ENCODE peak calls at places on chromosomes 16 and 17, in seven cellular contexts. S is small intestine; K is activated CD4-positive, CD25-positive, alpha-beta regulatory T cell; D is IMR-90; C is posterior cingulate gyrus; J is pancreas; M is A549. T is an unnamed sample.

GRCh38 chr16:12741176-12741575 is 62.5 kb downstream of the CPPED1 start:
- DNase-seq in C (no peak), K (no peak), D (no peak), S (no peak), J (no peak), M (no peak), T (peak; percentile 14)

GRCh38 chr17:63826468-63827001 is 696 bp upstream of the PSMC5 start:
- DNase-seq in M (no peak), K (no peak), C (no peak), J (peak; percentile 60), D (peak; percentile 41), S (peak; percentile 20), T (no peak)

GRCh38 chr16:79008036-79008868 is 592.3 kb downstream of the MAF start:
- DNase-seq in J (no peak), K (no peak), D (no peak), S (no peak), M (no peak), C (no peak), T (no peak)

GRCh38 chr16:67770371-67770991 is 35.9 kb downstream of the RANBP10 start:
- DNase-seq in S (no peak), M (no peak), D (peak; percentile 67), K (no peak), J (no peak), C (no peak), T (no peak)

GRCh38 chr17:40912506-40913220 is 24.8 kb downstream of the KRT23 start:
- DNase-seq in D (no peak), C (no peak), S (no peak), J (no peak), M (no peak), K (no peak), T (no peak)

GRCh38 chr17:49388692-49389513 is 25.8 kb downstream of the PHB1 start:
- DNase-seq in C (no peak), K (no peak), J (no peak), D (peak; percentile 28), M (no peak), S (no peak), T (no peak)

GRCh38 chr16:1442697-1443096 is 1.7 kb downstream of the CCDC154 start:
- DNase-seq in J (no peak), C (no peak), S (no peak), M (no peak), K (no peak), D (no peak), T (no peak)

GRCh38 chr17:44210342-44211192 is 8.9 kb downstream of the UBTF start:
- DNase-seq in M (peak; percentile 91), C (peak; percentile 89), J (peak; percentile 95), S (peak; percentile 82), D (peak; percentile 85), K (peak; percentile 86), T (no peak)

GRCh38 chr17:69763503-69763902 is 311.5 kb upstream of the KCNJ16 start:
- DNase-seq in S (no peak), D (peak; percentile 54), K (no peak), C (no peak), M (no peak), J (no peak), T (no peak)

GRCh38 chr17:76077582-76078110 is 1.3 kb upstream of the ZACN start:
- DNase-seq in D (no peak), S (no peak), M (peak; percentile 54), K (no peak), J (peak; percentile 64), C (no peak), T (no peak)

GRCh38 chr16:49856741-49857330 is 924 bp upstream of the ZNF423 start:
- DNase-seq in D (peak; percentile 55), S (peak; percentile 61), K (no peak), C (peak; percentile 72), J (peak; percentile 90), M (peak; percentile 79), T (no peak)

GRCh38 chr16:24626251-24626650 is 86.9 kb downstream of the RBBP6 start:
- DNase-seq in J (no peak), K (no peak), S (no peak), C (no peak), M (no peak), D (peak; percentile 67), T (no peak)

GRCh38 chr17:58344791-58345157 is 7.2 kb downstream of the SUPT4H1 start:
- DNase-seq in D (no peak), K (peak; percentile 35), M (no peak), S (no peak), C (no peak), J (peak; percentile 13), T (no peak)

GRCh38 chr17:77433385-77434135 is 292.8 kb downstream of the SEC14L1 start:
- DNase-seq in J (no peak), M (no peak), S (no peak), K (no peak), D (peak; percentile 82), C (no peak), T (no peak)

GRCh38 chr17:76674600-76674999 is 31.0 kb upstream of the ST6GALNAC1 start:
- DNase-seq in J (no peak), M (no peak), K (no peak), D (no peak), C (no peak), S (no peak), T (no peak)

GRCh38 chr16:14509675-14510132 is 120.4 kb downstream of the PARN start:
- DNase-seq in C (no peak), K (no peak), M (no peak), S (no peak), J (no peak), D (no peak), T (no peak)

GRCh38 chr17:54974758-54975157 is 6.2 kb downstream of the STXBP4 start:
- DNase-seq in M (no peak), J (no peak), K (no peak), D (no peak), C (no peak), S (no peak), T (no peak)

GRCh38 chr16:56108724-56109123 is 82.6 kb upstream of the GNAO1 start:
- DNase-seq in C (no peak), M (no peak), J (no peak), K (no peak), S (no peak), D (no peak), T (no peak)

GRCh38 chr16:17375388-17376304 is 95.1 kb downstream of the XYLT1 start:
- DNase-seq in K (no peak), D (no peak), C (no peak), S (peak; percentile 73), M (no peak), J (no peak), T (no peak)

GRCh38 chr16:56755038-56755437 is 25.1 kb downstream of the NUP93 start:
- DNase-seq in D (no peak), K (no peak), J (no peak), M (no peak), S (no peak), C (no peak), T (no peak)